ENCODE peak calls at places on chromosomes 7 and 10, in four cellular contexts. M is heart left ventricle; T is CD8-positive, alpha-beta memory T cell; P is aorta. X is an unnamed sample.

GRCh38 chr10:106515206-106515790 is 649.2 kb downstream of the SORCS1 start:
- DNase-seq in T (no peak), M (no peak), P (no peak), X (no peak)

GRCh38 chr7:112195717-112196116 is 10.5 kb downstream of the DOCK4 start:
- DNase-seq in P (no peak), M (no peak), T (no peak), X (no peak)

GRCh38 chr10:71255817-71256660 is 43.7 kb downstream of the UNC5B start:
- DNase-seq in M (no peak), P (peak; percentile 79), T (no peak), X (peak; percentile 62)

GRCh38 chr7:2106920-2107319 is 125.8 kb downstream of the MAD1L1 start:
- DNase-seq in P (no peak), T (no peak), M (peak; percentile 61), X (peak; percentile 53)

GRCh38 chr10:68594405-68594804 is 34.3 kb downstream of the TET1 start:
- DNase-seq in M (peak; percentile 42), T (no peak), P (no peak), X (peak; percentile 39)

GRCh38 chr7:117193564-117193963 is 129.3 kb downstream of the WNT2 start:
- DNase-seq in P (no peak), M (no peak), T (no peak), X (no peak)

GRCh38 chr10:130339911-130340310 is 203.7 kb downstream of the GLRX3 start:
- DNase-seq in P (no peak), T (no peak), M (no peak), X (no peak)

GRCh38 chr7:75642810-75643486 is 95.8 kb downstream of the HIP1 start:
- DNase-seq in P (peak; percentile 58), T (peak; percentile 66), M (no peak), X (no peak)

GRCh38 chr7:140170375-140170774 is 6.4 kb downstream of the KDM7A start:
- DNase-seq in T (no peak), M (no peak), P (no peak), X (no peak)

GRCh38 chr7:130486114-130486962 is 5.5 kb upstream of the MEST start:
- DNase-seq in P (peak; percentile 63), T (peak; percentile 70), M (peak; percentile 32), X (peak; percentile 53)

GRCh38 chr10:86711957-86712708 is 43.8 kb downstream of the LDB3 start:
- DNase-seq in P (peak; percentile 67), T (peak; percentile 58), M (no peak), X (no peak)

GRCh38 chr7:72603073-72603472 is 190.9 kb upstream of the CALN1 start:
- DNase-seq in T (no peak), M (no peak), P (no peak), X (no peak)

GRCh38 chr7:21851445-21852043 is 94.2 kb downstream of the CDCA7L start:
- DNase-seq in M (no peak), T (peak; percentile 34), P (no peak), X (no peak)

GRCh38 chr10:92850186-92850585 is 1.9 kb downstream of the EXOC6 start:
- DNase-seq in T (no peak), P (no peak), M (no peak), X (no peak)

GRCh38 chr10:131842351-131843088 is 58.3 kb upstream of the PPP2R2D start:
- DNase-seq in P (peak; percentile 29), T (no peak), M (peak; percentile 5), X (no peak)

GRCh38 chr10:132485391-132485790 is 52.2 kb upstream of the INPP5A start:
- DNase-seq in M (no peak), P (no peak), T (no peak), X (no peak)

GRCh38 chr7:51243631-51244030 is 73.0 kb downstream of the COBL start:
- DNase-seq in M (no peak), T (no peak), P (no peak), X (no peak)

GRCh38 chr10:132518572-132519381 is 18.8 kb upstream of the INPP5A start:
- DNase-seq in M (peak; percentile 78), T (no peak), P (no peak), X (peak; percentile 78)

GRCh38 chr7:141568227-141568626 is 17.0 kb downstream of the AGK start:
- DNase-seq in T (no peak), M (peak; percentile 37), P (no peak), X (no peak)

GRCh38 chr7:44144968-44145418 is 3.9 kb upstream of the MYL7 start:
- DNase-seq in M (no peak), P (no peak), T (no peak), X (no peak)

GRCh38 chr7:155233703-155234492 is 63.8 kb upstream of the INSIG1 start:
- DNase-seq in T (no peak), P (no peak), M (no peak), X (no peak)

GRCh38 chr10:22713853-22714523 is 390 bp downstream of the PIP4K2A start:
- DNase-seq in M (peak; percentile 35), P (peak; percentile 59), T (no peak), X (peak; percentile 20)

GRCh38 chr7:34162676-34163075 is 257.3 kb downstream of the BMPER start:
- DNase-seq in T (no peak), M (no peak), P (no peak), X (no peak)

GRCh38 chr7:148911626-148912025 is 27.5 kb upstream of the EZH2 start:
- DNase-seq in M (no peak), P (no peak), T (no peak), X (no peak)

GRCh38 chr10:12308102-12308501 is 41.2 kb upstream of the CAMK1D start:
- DNase-seq in M (no peak), T (no peak), P (no peak), X (no peak)

GRCh38 chr7:44631458-44632115 is 25.2 kb downstream of the OGDH start:
- DNase-seq in M (no peak), P (no peak), T (no peak), X (no peak)

GRCh38 chr10:97607076-97607635 is 17.6 kb downstream of the C10orf62 start:
- DNase-seq in P (no peak), T (no peak), M (no peak), X (no peak)

GRCh38 chr10:128709975-128710794 is 584.0 kb upstream of the MKI67 start:
- DNase-seq in P (no peak), M (no peak), T (no peak), X (no peak)

GRCh38 chr10:88038268-88038667 is 174.8 kb downstream of the PTEN start:
- DNase-seq in M (no peak), P (no peak), T (no peak), X (no peak)

GRCh38 chr7:92609921-92610518 is 19.8 kb upstream of the FAM133B start:
- DNase-seq in M (no peak), P (no peak), T (no peak), X (no peak)

GRCh38 chr7:101537935-101538595 is 91.0 kb downstream of the MYL10 start:
- DNase-seq in P (no peak), M (no peak), T (no peak), X (no peak)

GRCh38 chr7:88344956-88345832 is 38.5 kb upstream of the STEAP4 start:
- DNase-seq in T (no peak), P (peak; percentile 47), M (peak; percentile 33), X (peak; percentile 30)

GRCh38 chr10:112689327-112689726 is 242.3 kb downstream of the VTI1A start:
- DNase-seq in T (no peak), M (peak; percentile 21), P (peak; percentile 60), X (peak; percentile 15)

GRCh38 chr7:144391823-144392255 is 11.7 kb downstream of the NOBOX start:
- DNase-seq in P (no peak), M (no peak), T (peak; percentile 62), X (peak; percentile 24)

GRCh38 chr10:125201791-125202622 is 41.6 kb upstream of the CTBP2 start:
- DNase-seq in T (no peak), M (no peak), P (no peak), X (no peak)

GRCh38 chr7:77649950-77650349 is 46.3 kb upstream of the RSBN1L start:
- DNase-seq in T (no peak), P (no peak), M (no peak), X (no peak)

GRCh38 chr7:27764109-27764508 is 24.1 kb downstream of the TAX1BP1 start:
- DNase-seq in T (no peak), M (no peak), P (no peak), X (no peak)

GRCh38 chr10:28938745-28939144 is 261.4 kb downstream of the BAMBI start:
- DNase-seq in P (no peak), T (no peak), M (no peak), X (no peak)

GRCh38 chr10:28942012-28942411 is 264.7 kb downstream of the BAMBI start:
- DNase-seq in M (no peak), T (no peak), P (no peak), X (no peak)

GRCh38 chr10:28937959-28938358 is 260.6 kb downstream of the BAMBI start:
- DNase-seq in M (no peak), P (no peak), T (no peak), X (no peak)

GRCh38 chr10:28939352-28940157 is 262.2 kb downstream of the BAMBI start:
- DNase-seq in T (no peak), P (peak; percentile 77), M (peak; percentile 23), X (peak; percentile 21)

DNA sequence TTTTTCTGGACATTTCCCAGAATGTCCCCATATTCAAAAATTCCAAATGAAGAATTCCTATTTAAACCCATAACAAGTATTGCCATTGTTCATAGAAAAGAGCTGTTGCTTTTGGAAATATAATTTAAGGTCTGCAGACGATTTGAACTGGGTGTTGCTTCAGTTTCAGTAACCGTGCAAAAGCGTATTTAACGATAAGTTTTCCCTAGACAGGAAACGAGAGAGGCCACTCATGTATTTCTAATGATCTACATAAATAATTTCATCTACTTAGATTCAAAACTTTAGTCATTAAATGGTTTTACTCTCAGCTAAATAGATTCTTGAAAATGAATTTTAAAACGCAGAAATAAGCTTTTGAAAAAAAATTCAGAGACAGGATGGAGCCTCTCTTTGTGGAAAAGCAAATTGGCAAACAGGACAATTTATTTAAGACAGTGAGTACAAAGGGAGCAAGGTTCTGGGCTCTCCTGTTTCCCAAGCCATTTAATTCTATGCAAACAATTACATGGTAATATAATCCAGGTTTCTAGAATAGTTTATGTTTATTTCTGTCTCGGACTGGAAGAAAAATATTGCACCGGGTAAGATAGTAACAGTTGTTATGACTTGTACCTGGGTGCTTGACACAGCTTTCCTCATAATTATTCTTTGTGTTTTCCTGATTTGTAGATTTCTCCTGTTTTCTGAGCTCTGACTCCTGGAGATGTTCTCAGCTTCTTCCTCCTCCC is 263.0 kb downstream of the BAMBI start:
- DNase-seq in M (no peak), T (no peak), P (no peak), X (no peak)
- H3K4me3 ChIP-seq in M (no peak overlapping the region), T (no peak overlapping the region), P (no peak overlapping the region), X (peak overlapping the region; percentile 11)

GRCh38 chr7:30914611-30915601 is 3.3 kb downstream of the AQP1 start:
- DNase-seq in M (no peak), P (peak; percentile 87), T (no peak), X (no peak)
- H3K4me3 ChIP-seq in M (peak overlapping the region; percentile 56), P (peak overlapping the region; percentile 88), T (no peak overlapping the region), X (peak overlapping the region; percentile 54)

GRCh38 chr10:32349968-32350738 is 3.2 kb upstream of the EPC1 start:
- DNase-seq in M (no peak), P (no peak), T (no peak), X (no peak)

GRCh38 chr10:32349199-32349585 is 2.2 kb upstream of the EPC1 start:
- DNase-seq in M (no peak), P (no peak), T (no peak), X (no peak)

GRCh38 chr10:32347363-32347735 is 391 bp upstream of the EPC1 start:
- DNase-seq in P (no peak), M (no peak), T (no peak), X (no peak)

GRCh38 chr10:32346551-32347362 is at the start of gene EPC1:
- DNase-seq in M (peak; percentile 89), T (peak; percentile 95), P (peak; percentile 91), X (peak; percentile 88)

GRCh38 chr10:32348297-32349198 is 1.6 kb upstream of the EPC1 start:
- DNase-seq in T (no peak), M (no peak), P (no peak), X (no peak)
- H3K4me3 ChIP-seq in T (no peak overlapping the region), M (no peak overlapping the region), P (peak overlapping the region; percentile 75), X (peak overlapping the region; percentile 93)

GRCh38 chr7:98315318-98315993 is 34.0 kb downstream of the BRI3 start:
- DNase-seq in T (no peak), P (no peak), M (no peak), X (no peak)
- H3K4me3 ChIP-seq in T (no peak overlapping the region), P (no peak overlapping the region), M (no peak overlapping the region), X (no peak overlapping the region)